ENCODE peak calls at places on chromosomes 4 and X, in five cellular contexts. One of them, this sample, is unnamed.
A peak's percentile ranks its signal among the peaks of the same experiment; 100 is the strongest.

GRCh38 chr4:119103263-119103662 is 32.4 kb upstream of the MYOZ2 start:
- DNase-seq in WERI-Rb-1: no peak
- DNase-seq in LHCN-M2: peak; percentile 97
- DNase-seq in GM20000: no peak
- DNase-seq in mesenchymal stem cell: peak; percentile 99
- DNase-seq in this sample: peak; percentile 96

GRCh38 chrX:8027876-8028275 is 100.7 kb upstream of the PNPLA4 start:
- DNase-seq in mesenchymal stem cell: no peak
- DNase-seq in GM20000: no peak
- DNase-seq in LHCN-M2: no peak
- DNase-seq in WERI-Rb-1: no peak
- DNase-seq in this sample: no peak

GRCh38 chr4:7854697-7855370 is 84.8 kb downstream of the AFAP1 start:
- DNase-seq in LHCN-M2: no peak
- DNase-seq in GM20000: no peak
- DNase-seq in WERI-Rb-1: no peak
- DNase-seq in mesenchymal stem cell: no peak
- DNase-seq in this sample: no peak

GRCh38 chrX:13489451-13489850 is 80.0 kb upstream of the EGFL6 start:
- DNase-seq in LHCN-M2: peak; percentile 59
- DNase-seq in GM20000: no peak
- DNase-seq in WERI-Rb-1: no peak
- DNase-seq in mesenchymal stem cell: peak; percentile 17
- DNase-seq in this sample: peak; percentile 82

GRCh38 chr4:94673961-94674360 is 83.8 kb upstream of the BMPR1B start:
- DNase-seq in mesenchymal stem cell: no peak
- DNase-seq in LHCN-M2: no peak
- DNase-seq in GM20000: no peak
- DNase-seq in WERI-Rb-1: peak; percentile 52
- DNase-seq in this sample: no peak

GRCh38 chr4:133996431-133997121 is 205.0 kb downstream of the PABPC4L start:
- DNase-seq in GM20000: no peak
- DNase-seq in WERI-Rb-1: no peak
- DNase-seq in mesenchymal stem cell: no peak
- DNase-seq in LHCN-M2: no peak
- DNase-seq in this sample: no peak

GRCh38 chr4:76689079-76689817 is 208.7 kb downstream of the SOWAHB start:
- DNase-seq in GM20000: peak; percentile 61
- DNase-seq in mesenchymal stem cell: peak; percentile 47
- DNase-seq in WERI-Rb-1: peak; percentile 73
- DNase-seq in LHCN-M2: peak; percentile 30
- DNase-seq in this sample: peak; percentile 78

GRCh38 chr4:105956566-105956965 is 61.3 kb downstream of the NPNT start:
- DNase-seq in WERI-Rb-1: no peak
- DNase-seq in LHCN-M2: peak; percentile 27
- DNase-seq in mesenchymal stem cell: no peak
- DNase-seq in GM20000: no peak
- DNase-seq in this sample: no peak

GRCh38 chr4:41731569-41731968 is 17.0 kb downstream of the PHOX2B start:
- DNase-seq in GM20000: no peak
- DNase-seq in LHCN-M2: no peak
- DNase-seq in WERI-Rb-1: no peak
- DNase-seq in mesenchymal stem cell: no peak
- DNase-seq in this sample: no peak

GRCh38 chr4:82201303-82201702 is 172.5 kb downstream of the HNRNPD start:
- DNase-seq in mesenchymal stem cell: no peak
- DNase-seq in WERI-Rb-1: no peak
- DNase-seq in GM20000: no peak
- DNase-seq in LHCN-M2: no peak
- DNase-seq in this sample: peak; percentile 2

GRCh38 chr4:108168213-108168671 is 490 bp downstream of the LEF1 start:
- DNase-seq in LHCN-M2: no peak
- DNase-seq in GM20000: no peak
- DNase-seq in mesenchymal stem cell: peak; percentile 73
- DNase-seq in WERI-Rb-1: no peak
- DNase-seq in this sample: peak; percentile 45

GRCh38 chrX:13266641-13267420 is 53.0 kb downstream of the ATXN3L start:
- DNase-seq in WERI-Rb-1: no peak
- DNase-seq in mesenchymal stem cell: no peak
- DNase-seq in LHCN-M2: peak; percentile 72
- DNase-seq in GM20000: no peak
- DNase-seq in this sample: peak; percentile 46

GRCh38 chr4:87317527-87317926 is 5.2 kb downstream of the HSD17B13 start:
- DNase-seq in GM20000: no peak
- DNase-seq in WERI-Rb-1: no peak
- DNase-seq in LHCN-M2: peak; percentile 15
- DNase-seq in mesenchymal stem cell: no peak
- DNase-seq in this sample: no peak

GRCh38 chr4:80926891-80927290 is 103.6 kb upstream of the BMP3 start:
- DNase-seq in LHCN-M2: no peak
- DNase-seq in GM20000: no peak
- DNase-seq in WERI-Rb-1: no peak
- DNase-seq in mesenchymal stem cell: no peak
- DNase-seq in this sample: no peak

GRCh38 chr4:82284475-82284857 is 89.3 kb downstream of the HNRNPD start:
- DNase-seq in WERI-Rb-1: no peak
- DNase-seq in LHCN-M2: no peak
- DNase-seq in GM20000: no peak
- DNase-seq in mesenchymal stem cell: no peak
- DNase-seq in this sample: no peak

GRCh38 chr4:108148316-108148715 is 20.4 kb downstream of the LEF1 start:
- DNase-seq in WERI-Rb-1: no peak
- DNase-seq in mesenchymal stem cell: no peak
- DNase-seq in LHCN-M2: no peak
- DNase-seq in GM20000: no peak
- DNase-seq in this sample: no peak

GRCh38 chrX:118560380-118560932 is 64.8 kb downstream of the DOCK11 start:
- DNase-seq in GM20000: no peak
- DNase-seq in LHCN-M2: no peak
- DNase-seq in mesenchymal stem cell: no peak
- DNase-seq in WERI-Rb-1: no peak
- DNase-seq in this sample: no peak

GRCh38 chrX:68710870-68711576 is 63.6 kb downstream of the STARD8 start:
- DNase-seq in LHCN-M2: no peak
- DNase-seq in mesenchymal stem cell: peak; percentile 37
- DNase-seq in WERI-Rb-1: peak; percentile 68
- DNase-seq in GM20000: peak; percentile 56
- DNase-seq in this sample: peak; percentile 60

GRCh38 chr4:148068065-148068911 is 336.4 kb downstream of the ARHGAP10 start:
- DNase-seq in mesenchymal stem cell: no peak
- DNase-seq in LHCN-M2: no peak
- DNase-seq in GM20000: no peak
- DNase-seq in WERI-Rb-1: peak; percentile 83
- DNase-seq in this sample: no peak

GRCh38 chrX:153897899-153898298 is 6.6 kb upstream of the AVPR2 start:
- DNase-seq in WERI-Rb-1: no peak
- DNase-seq in mesenchymal stem cell: no peak
- DNase-seq in LHCN-M2: no peak
- DNase-seq in GM20000: no peak
- DNase-seq in this sample: no peak

GRCh38 chr4:147773261-147774184 is 41.6 kb downstream of the ARHGAP10 start:
- DNase-seq in mesenchymal stem cell: peak; percentile 73
- DNase-seq in WERI-Rb-1: no peak
- DNase-seq in GM20000: no peak
- DNase-seq in LHCN-M2: peak; percentile 76
- DNase-seq in this sample: peak; percentile 55

GRCh38 chr4:112279025-112279881 is 6.5 kb downstream of the TIFA start:
- DNase-seq in LHCN-M2: peak; percentile 4
- DNase-seq in mesenchymal stem cell: no peak
- DNase-seq in GM20000: peak; percentile 41
- DNase-seq in WERI-Rb-1: no peak
- DNase-seq in this sample: no peak